ENCODE peak calls at places on chromosome 7, in nine cellular contexts. L, D, X, W, Z, E, N, C and J are unnamed samples.

GRCh38 chr7:138460649-138461607 is 869 bp downstream of the TRIM24 start:
- DNase-seq in L (peak), D (peak), X (no peak), W (peak), Z (peak), E (peak), N (peak), C (peak), J (peak)

GRCh38 chr7:88432321-88432720 is 125.6 kb upstream of the STEAP4 start:
- DNase-seq in L (no peak), D (no peak), X (no peak), W (no peak), Z (no peak), E (no peak), N (no peak), C (no peak), J (no peak)

GRCh38 chr7:2670720-2671391 is 17.1 kb upstream of the AMZ1 start:
- DNase-seq in L (peak), D (peak), X (peak), W (peak), Z (peak), E (peak), N (peak), C (peak), J (peak)

GRCh38 chr7:112104153-112104552 is 102.0 kb downstream of the DOCK4 start:
- DNase-seq in L (no peak), D (no peak), X (no peak), W (no peak), Z (no peak), E (no peak), N (no peak), C (no peak), J (no peak)

GRCh38 chr7:155953781-155954549 is 141.7 kb upstream of the SHH start:
- DNase-seq in L (no peak), D (no peak), X (no peak), W (no peak), Z (no peak), E (no peak), N (no peak), C (no peak), J (no peak)

GRCh38 chr7:42097756-42098155 is 139.3 kb downstream of the GLI3 start:
- DNase-seq in L (no peak), D (no peak), X (no peak), W (no peak), Z (no peak), E (no peak), N (no peak), C (no peak), J (no peak)

GRCh38 chr7:92754756-92755581 is 81.4 kb downstream of the CDK6 start:
- DNase-seq in L (no peak), D (peak), X (no peak), W (no peak), Z (peak), E (no peak), N (no peak), C (no peak), J (no peak)

GRCh38 chr7:107090452-107090851 is 45.9 kb downstream of the PRKAR2B start:
- DNase-seq in L (peak), D (peak), X (no peak), W (no peak), Z (no peak), E (no peak), N (no peak), C (no peak), J (no peak)